ENCODE peak calls at places on chromosomes 2 and 18, in seven cellular contexts. H, S, N, D, U, T and A are unnamed samples.

GRCh38 chr2:222300725-222301295 is 2.0 kb upstream of the PAX3 start:
- DNase-seq in U (no peak), N (no peak), H (no peak), S (no peak), T (no peak), D (no peak), A (no peak)

GRCh38 chr18:79747156-79747845 is 50.4 kb upstream of the KCNG2 start:
- DNase-seq in S (no peak), T (no peak), D (no peak), U (no peak), H (no peak), N (no peak), A (no peak)

GRCh38 chr2:28360742-28361293 is 31.8 kb upstream of the FOSL2 start:
- DNase-seq in T (no peak), D (no peak), H (no peak), S (no peak), N (no peak), U (no peak), A (no peak)

GRCh38 chr2:139963863-139964355 is 1183.7 kb upstream of the NXPH2 start:
- DNase-seq in T (no peak), N (no peak), H (no peak), U (no peak), S (no peak), D (no peak), A (no peak)

GRCh38 chr18:26655614-26656400 is 107.5 kb upstream of the KCTD1 start:
- DNase-seq in U (peak), H (no peak), N (peak), T (no peak), S (peak), D (no peak), A (no peak)

GRCh38 chr2:189092936-189093335 is 86.6 kb downstream of the COL5A2 start:
- DNase-seq in N (peak), S (no peak), D (no peak), H (no peak), U (no peak), T (no peak), A (no peak)

GRCh38 chr2:208618220-208618619 is 211.6 kb downstream of the PTH2R start:
- DNase-seq in D (no peak), N (no peak), H (no peak), S (no peak), U (no peak), T (no peak), A (no peak)

GRCh38 chr2:211093743-211094303 is 537.4 kb downstream of the CPS1 start:
- DNase-seq in U (peak), S (no peak), H (no peak), T (no peak), D (no peak), N (no peak), A (no peak)

GRCh38 chr2:37189452-37190153 is 1.1 kb upstream of the SULT6B1 start:
- DNase-seq in D (no peak), S (no peak), T (no peak), H (no peak), U (no peak), N (no peak), A (peak)

GRCh38 chr2:174603280-174603679 is 5.7 kb upstream of the WIPF1 start:
- DNase-seq in T (no peak), D (no peak), U (peak), S (no peak), H (peak), N (no peak), A (no peak)

GRCh38 chr2:80304522-80304878 is at the start of gene LRRTM1:
- DNase-seq in S (no peak), D (no peak), H (no peak), N (no peak), T (no peak), U (no peak), A (no peak)

GRCh38 chr18:3402962-3403585 is 46.9 kb upstream of the TGIF1 start:
- DNase-seq in N (no peak), D (no peak), T (no peak), U (no peak), S (no peak), H (no peak), A (no peak)

GRCh38 chr2:24345937-24346336 is 14.4 kb downstream of the ITSN2 start:
- DNase-seq in N (no peak), T (no peak), U (no peak), S (no peak), H (no peak), D (no peak), A (no peak)

GRCh38 chr2:129009555-129010146 is 691.0 kb upstream of the HS6ST1 start:
- DNase-seq in D (no peak), N (no peak), U (no peak), T (no peak), H (no peak), S (no peak), A (no peak)